ENCODE peak calls at places on chromosome 11, in four cellular contexts. I is esophagus squamous epithelium, B is A549, G is IMR-90. F is an unnamed sample.

GRCh38 chr11:59172345-59173079 is 580 bp downstream of the DTX4 start:
- DNase-seq in I (no peak), B (no peak), G (no peak), F (no peak)

GRCh38 chr11:62402226-62402625 is 16.6 kb upstream of the SCGB1A1 start:
- DNase-seq in I (no peak), B (no peak), G (no peak), F (peak; percentile 68)

GRCh38 chr11:4459470-4459869 is 10.4 kb downstream of the OR52K2 start:
- DNase-seq in I (no peak), B (no peak), G (no peak), F (peak; percentile 15)

GRCh38 chr11:86802146-86802545 is 1.8 kb downstream of the PRSS23 start:
- DNase-seq in I (no peak), B (no peak), G (no peak), F (no peak)

GRCh38 chr11:75733346-75734107 is 15.9 kb downstream of the MOGAT2 start:
- DNase-seq in I (no peak), B (no peak), G (no peak), F (no peak)

GRCh38 chr11:2444301-2445106 is at the start of the genes KCNQ1 and TRPM5:
- DNase-seq in I (no peak), B (peak; percentile 59), G (no peak), F (no peak)

GRCh38 chr11:61602775-61603569 is 22.1 kb upstream of the SYT7 start:
- DNase-seq in I (no peak), B (no peak), G (peak; percentile 96), F (peak; percentile 35)

GRCh38 chr11:39374963-39375698 is 2084.3 kb downstream of the LRRC4C start:
- DNase-seq in I (no peak), B (peak; percentile 6), G (peak; percentile 2), F (no peak)

GRCh38 chr11:34381775-34382174 is 24.0 kb upstream of the ABTB2 start:
- DNase-seq in I (no peak), B (no peak), G (no peak), F (no peak)

GRCh38 chr11:86775342-86775741 is 25.0 kb upstream of the PRSS23 start:
- DNase-seq in I (no peak), B (no peak), G (no peak), F (no peak)

GRCh38 chr11:129840236-129840635 is 24.6 kb downstream of the TMEM45B start:
- DNase-seq in I (no peak), B (no peak), G (no peak), F (no peak)

GRCh38 chr11:2652362-2652761 is 47.4 kb downstream of the KCNQ1OT1 start:
- DNase-seq in I (no peak), B (no peak), G (no peak), F (no peak)

GRCh38 chr11:116927163-116927772 is 89.8 kb upstream of the APOA1 start:
- DNase-seq in I (no peak), B (no peak), G (no peak), F (no peak)

GRCh38 chr11:87352759-87353707 is 315.3 kb downstream of the TMEM135 start:
- DNase-seq in I (no peak), B (peak; percentile 79), G (peak; percentile 64), F (peak; percentile 77)

GRCh38 chr11:3613998-3614741 is 27.6 kb downstream of the ART5 start:
- DNase-seq in I (no peak), B (no peak), G (no peak), F (no peak)

GRCh38 chr11:126328444-126328843 is 24.6 kb downstream of the DCPS start:
- DNase-seq in I (no peak), B (no peak), G (no peak), F (no peak)

GRCh38 chr11:46047520-46047919 is 73.7 kb downstream of the PHF21A start:
- DNase-seq in I (no peak), B (no peak), G (no peak), F (no peak)

GRCh38 chr11:96054870-96055705 is 131.2 kb upstream of the MTMR2 start:
- DNase-seq in I (no peak), B (peak; percentile 7), G (peak; percentile 64), F (no peak)
- TF ChIP-seq POLR2A in I (no peak), B (no peak), G (no peak), F (no peak)

GRCh38 chr11:120248551-120249278 is 8.8 kb downstream of the POU2F3 start:
- DNase-seq in I (no peak), B (no peak), G (peak; percentile 48), F (no peak)
- H3K27ac ChIP-seq in I (no peak overlapping the region), B (no peak overlapping the region), G (no peak overlapping the region), F (no peak overlapping the region)

GRCh38 chr11:27120211-27120610 is 79.6 kb downstream of the BBOX1 start:
- DNase-seq in I (no peak), B (no peak), G (no peak), F (no peak)

GRCh38 chr11:27119396-27119795 is 78.8 kb downstream of the BBOX1 start:
- DNase-seq in I (no peak), B (no peak), G (no peak), F (no peak)

DNA sequence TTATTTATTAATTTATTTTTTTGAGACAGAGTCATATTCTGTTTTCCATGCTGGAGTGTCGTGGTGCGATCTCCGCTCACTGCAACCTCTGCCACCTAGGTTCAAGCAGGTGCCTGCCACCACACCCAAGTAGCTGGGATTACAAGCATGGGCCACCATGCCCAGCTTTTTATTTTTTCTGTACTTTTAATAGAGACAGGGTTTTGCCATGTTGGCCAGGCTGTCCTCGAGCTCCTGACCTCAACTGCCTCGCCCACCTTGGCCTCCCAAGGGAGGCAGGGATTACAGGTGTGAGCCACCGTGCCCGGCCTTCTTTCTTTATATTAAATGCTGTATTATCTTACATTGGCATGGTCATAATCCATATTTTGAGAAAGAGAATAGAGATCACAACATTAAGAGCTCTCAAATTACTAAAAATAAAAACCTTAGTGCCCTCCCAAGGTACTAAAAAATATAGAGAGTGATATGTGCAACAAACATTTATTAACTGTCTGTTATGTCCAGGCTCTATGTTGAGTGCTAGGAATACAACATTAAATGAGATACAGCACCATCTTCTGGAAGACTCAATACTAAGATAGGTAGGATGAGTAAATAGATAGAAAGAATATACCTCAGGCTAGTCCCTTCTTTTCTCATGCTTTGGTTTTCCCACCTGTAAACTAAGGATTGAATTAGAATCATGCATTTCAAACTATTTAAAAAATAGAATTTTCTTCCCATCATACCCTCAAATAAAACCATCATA is 84.1 kb downstream of the BBOX1 start:
- DNase-seq in I (no peak), B (no peak), G (peak; percentile 42), F (no peak)
- H3K9me3 ChIP-seq in I (no peaks in the 10 kb centered on the region), B (no peaks in the 10 kb centered on the region), G (no peaks in the 10 kb centered on the region), F (no peaks in the 10 kb centered on the region)

DNA sequence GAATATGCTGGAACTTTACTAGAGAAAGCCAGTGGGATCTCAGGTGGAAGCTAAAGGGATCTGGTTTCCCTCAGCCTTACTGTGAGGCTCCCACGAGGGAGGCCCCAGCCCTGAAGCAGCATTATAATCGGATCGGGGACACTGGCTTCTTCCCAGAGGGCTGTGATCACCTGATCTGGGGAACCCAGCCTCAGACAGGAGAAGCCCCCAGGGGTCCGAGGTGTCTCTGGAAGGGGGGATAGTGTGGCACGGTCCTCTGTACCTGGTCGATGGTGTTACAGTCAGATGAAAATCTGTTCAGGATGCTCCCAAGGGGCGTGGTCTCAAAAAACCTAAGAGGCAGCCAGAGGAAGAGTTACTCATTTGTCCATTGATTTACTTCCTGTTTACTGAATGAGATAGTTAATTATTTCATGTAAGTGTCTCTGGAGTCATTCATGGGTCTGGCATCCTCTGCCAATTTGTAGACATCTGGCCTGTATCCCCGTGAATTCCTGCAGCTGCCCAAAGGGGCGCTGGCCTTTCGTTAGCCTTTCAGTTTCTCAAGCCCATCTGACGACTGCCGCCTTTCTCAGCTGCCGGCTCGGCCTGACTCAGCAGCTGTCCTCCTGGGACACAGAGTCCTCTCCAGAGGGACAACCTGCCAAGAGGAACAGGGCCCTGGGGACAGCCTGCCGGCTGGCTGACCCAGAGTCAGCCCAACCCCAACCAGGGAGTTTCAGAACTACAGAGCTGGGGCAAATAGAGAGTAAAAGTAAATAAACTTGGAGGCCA is 17.0 kb upstream of the KCNJ11 start:
- DNase-seq in I (no peak), B (peak; percentile 47), G (peak; percentile 7), F (peak; percentile 24)
- TF ChIP-seq POLR2A in I (no peak), B (no peak), G (no peak), F (no peak)

GRCh38 chr11:11568651-11569229 is 53.1 kb downstream of the GALNT18 start:
- DNase-seq in I (no peak), B (no peak), G (peak; percentile 2), F (no peak)
- H3K27ac ChIP-seq in I (peak overlapping the region; percentile 24), B (peak overlapping the region; percentile 7), G (no peak overlapping the region), F (no peak overlapping the region)

GRCh38 chr11:55661901-55662300 is at the start of gene OR4C6:
- DNase-seq in I (no peak), B (no peak), G (no peak), F (no peak)
- H3K9me3 ChIP-seq in I (no peaks in the 10 kb centered on the region), B (peaks cover 4% of the 10 kb centered on the region), G (peaks cover 12% of the 10 kb centered on the region), F (no peaks in the 10 kb centered on the region)

GRCh38 chr11:18634140-18635032 is at the start of gene SPTY2D1:
- DNase-seq in I (peak; percentile 95), B (peak; percentile 96), G (peak; percentile 99), F (peak; percentile 98)
- TF ChIP-seq POLR2A in I (peak; percentile 69), B (peak; percentile 68), G (peak; percentile 98), F (peak; percentile 94)

DNA sequence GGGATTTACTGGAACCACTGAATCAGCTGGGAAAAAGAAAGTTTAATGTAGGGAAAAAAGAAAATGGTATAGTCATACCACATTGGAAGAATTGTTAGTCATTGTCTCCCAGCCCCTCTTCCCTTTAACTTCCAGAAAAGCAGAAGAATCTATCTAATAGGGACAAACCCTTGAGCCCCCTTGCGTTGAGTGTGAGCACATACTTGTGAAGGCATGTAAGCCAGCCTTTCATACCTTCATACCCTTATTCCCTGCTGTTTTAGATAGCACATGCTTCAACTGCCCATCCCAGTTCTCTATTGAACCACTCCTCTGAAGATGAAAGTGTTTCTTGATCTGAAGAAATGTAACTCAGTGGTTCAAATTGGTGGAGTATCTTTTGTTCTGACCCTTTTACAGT is 6.6 kb downstream of the TREH start:
- DNase-seq in I (no peak), B (no peak), G (no peak), F (no peak)
- H3K27ac ChIP-seq in I (no peak overlapping the region), B (no peak overlapping the region), G (no peak overlapping the region), F (no peak overlapping the region)

DNA sequence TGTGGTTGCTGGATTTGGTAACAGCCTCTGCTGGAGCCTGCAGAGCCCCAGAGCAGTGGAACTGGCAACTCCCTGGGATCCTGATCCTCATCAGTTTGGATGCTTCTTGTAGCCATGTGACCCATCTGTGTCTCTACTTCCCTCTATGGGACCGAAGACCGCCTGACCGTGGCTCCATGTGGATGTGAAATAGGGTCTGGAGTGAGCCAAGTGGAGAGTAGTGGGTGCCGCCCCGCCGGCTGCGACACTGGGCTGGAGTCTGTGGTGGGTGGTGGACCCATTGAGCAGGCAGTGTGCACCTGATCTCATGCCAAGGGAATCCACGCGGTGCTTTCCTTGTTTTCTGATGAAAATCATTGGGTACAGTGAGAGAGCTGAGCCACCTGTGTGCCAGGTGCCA is 543.2 kb upstream of the B3GAT1 start:
- DNase-seq in I (no peak), B (no peak), G (no peak), F (no peak)
- H3K9me3 ChIP-seq in I (no peaks in the 10 kb centered on the region), B (no peaks in the 10 kb centered on the region), G (peaks cover 2% of the 10 kb centered on the region), F (no peaks in the 10 kb centered on the region)